ENCODE peak calls at places on chromosomes 6 and 20, in ten cellular contexts. W is heart right ventricle; E is GM06990; G is colonic mucosa; B is epithelial cell of esophagus; A is bronchial epithelial cell; M is CD8-positive, alpha-beta T cell; H is psoas muscle; S is AG10803; O is lung. J is an unnamed sample.
A peak's percentile ranks its signal among the peaks of the same experiment; 100 is the strongest.

GRCh38 chr6:39803872-39804271 is 11.7 kb downstream of the DAAM2 start:
- DNase-seq in B (no peak), G (no peak), O (peak; percentile 4), H (no peak), M (no peak), W (no peak), S (no peak), E (no peak), A (no peak), J (no peak)

GRCh38 chr6:128025478-128025877 is 124.6 kb upstream of the THEMIS start:
- DNase-seq in G (no peak), M (no peak), B (no peak), W (no peak), E (no peak), S (no peak), A (no peak), O (no peak), H (no peak), J (no peak)

GRCh38 chr20:51736947-51737346 is 31.2 kb downstream of the ATP9A start:
- DNase-seq in W (no peak), B (no peak), O (no peak), S (no peak), M (no peak), G (no peak), A (no peak), H (no peak), E (no peak), J (no peak)

GRCh38 chr6:42100029-42100901 is 42.2 kb downstream of the C6orf132 start:
- DNase-seq in S (peak; percentile 53), O (no peak), M (no peak), H (no peak), G (peak; percentile 71), B (peak; percentile 63), W (no peak), A (peak; percentile 56), E (no peak), J (peak; percentile 42)

GRCh38 chr6:56268266-56268665 is 20.9 kb upstream of the COL21A1 start:
- DNase-seq in A (no peak), B (no peak), S (no peak), G (no peak), M (no peak), E (no peak), H (no peak), W (no peak), O (no peak), J (no peak)

GRCh38 chr20:13915244-13915643 is 75.2 kb downstream of the SEL1L2 start:
- DNase-seq in S (no peak), H (no peak), G (no peak), B (no peak), M (no peak), A (no peak), W (no peak), E (no peak), O (no peak), J (no peak)

GRCh38 chr6:147154454-147154853 is 49.8 kb upstream of the STXBP5 start:
- DNase-seq in A (peak; percentile 96), O (no peak), M (no peak), S (peak; percentile 42), G (no peak), H (no peak), B (peak; percentile 92), E (no peak), W (no peak), J (no peak)

GRCh38 chr6:100553243-100553642 is 88.5 kb upstream of the SIM1 start:
- DNase-seq in E (no peak), A (no peak), M (no peak), S (no peak), W (no peak), O (no peak), B (no peak), G (no peak), H (no peak), J (no peak)

GRCh38 chr6:155530219-155530834 is 74.7 kb upstream of the NOX3 start:
- DNase-seq in W (no peak), G (no peak), S (peak; percentile 50), H (no peak), A (peak; percentile 41), M (no peak), B (peak; percentile 55), E (no peak), O (no peak), J (no peak)

GRCh38 chr6:131831392-131831791 is 23.6 kb downstream of the ENPP1 start:
- DNase-seq in S (peak; percentile 64), O (no peak), H (no peak), G (no peak), E (no peak), W (no peak), M (no peak), A (no peak), B (no peak), J (no peak)

DNA sequence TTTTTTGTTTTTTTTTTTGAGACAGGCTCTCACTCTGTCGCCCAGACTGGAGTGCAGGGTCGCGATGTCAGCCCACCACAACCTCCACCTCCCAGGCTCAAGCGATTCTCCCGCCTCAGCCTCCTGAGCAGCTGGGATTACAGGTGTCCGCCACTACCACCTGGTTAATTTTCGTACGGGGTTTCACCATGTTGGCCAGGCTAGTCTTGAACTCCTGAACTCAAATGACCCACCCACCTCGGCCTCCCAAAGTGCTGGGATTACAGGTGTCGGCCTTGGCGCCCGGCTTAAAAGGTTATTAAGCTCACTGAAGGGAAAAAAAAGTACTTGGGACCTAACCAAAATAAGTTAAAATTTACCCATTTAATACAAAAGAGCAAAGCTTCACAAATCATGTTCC is 1.9 kb downstream of the TCFL5 start:
- DNase-seq in W (no peak), M (no peak), E (no peak), O (no peak), A (no peak), S (no peak), B (no peak), G (no peak), H (no peak), J (no peak)
- H3K4me3 ChIP-seq in W (no peak overlapping the region), M (no peak overlapping the region), E (no peak overlapping the region), O (no peak overlapping the region), A (no peak overlapping the region), S (peak overlapping the region; percentile 57), B (no peak overlapping the region), G (no peak overlapping the region), H (no peak overlapping the region), J (no peak overlapping the region)

GRCh38 chr20:21505810-21506530 is 7.9 kb downstream of the NKX2-2 start:
- DNase-seq in S (peak; percentile 29), H (no peak), O (no peak), B (peak; percentile 62), E (no peak), A (no peak), G (peak; percentile 63), W (no peak), M (peak; percentile 69), J (peak; percentile 74)
- H3K4me3 ChIP-seq in S (peak overlapping the region; percentile 55), H (peak overlapping the region; percentile 62), O (no peak overlapping the region), B (peak overlapping the region; percentile 42), E (peak overlapping the region; percentile 57), A (peak overlapping the region; percentile 46), G (peak overlapping the region; percentile 38), W (peak overlapping the region; percentile 35), M (peak overlapping the region; percentile 49), J (no peak overlapping the region)

GRCh38 chr6:133754298-133754697 is 134.6 kb upstream of the TCF21 start:
- DNase-seq in G (no peak), B (no peak), E (no peak), S (no peak), A (no peak), O (no peak), M (no peak), H (no peak), W (no peak), J (no peak)

GRCh38 chr6:133756046-133756445 is 132.9 kb upstream of the TCF21 start:
- DNase-seq in E (no peak), A (no peak), W (no peak), M (no peak), G (no peak), H (no peak), S (peak; percentile 63), O (no peak), B (no peak), J (no peak)

GRCh38 chr6:133748628-133749027 is 140.3 kb upstream of the TCF21 start:
- DNase-seq in B (no peak), O (peak; percentile 39), G (no peak), H (no peak), M (no peak), S (peak; percentile 50), E (no peak), A (no peak), W (no peak), J (no peak)

GRCh38 chr6:133749427-133749826 is 139.5 kb upstream of the TCF21 start:
- DNase-seq in B (no peak), H (no peak), A (no peak), G (no peak), W (no peak), M (no peak), S (no peak), E (no peak), O (peak; percentile 38), J (no peak)

DNA sequence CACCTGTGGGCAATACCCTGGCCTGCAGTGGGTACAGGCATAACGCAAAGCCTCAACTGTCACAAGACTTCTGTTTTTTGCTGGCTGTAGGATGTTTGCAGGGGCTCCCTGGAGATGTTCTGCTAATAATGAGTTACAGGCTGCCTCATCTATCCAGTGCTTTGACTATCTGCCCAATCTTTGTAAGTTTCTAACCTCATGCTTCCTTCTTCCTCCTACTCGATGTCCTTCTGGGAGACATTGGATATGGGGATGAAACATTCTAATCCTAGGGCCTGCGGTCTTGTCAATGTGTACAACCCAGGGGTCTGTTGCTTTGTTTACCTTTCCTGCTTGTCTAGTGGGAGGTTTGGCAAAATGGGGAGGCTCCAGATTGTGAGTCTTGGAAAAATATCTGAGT is 136.8 kb upstream of the TCF21 start:
- DNase-seq in B (no peak), H (no peak), A (no peak), S (no peak), E (no peak), W (no peak), O (no peak), G (no peak), M (no peak), J (no peak)
- H3K4me3 ChIP-seq in B (no peak overlapping the region), H (no peak overlapping the region), A (no peak overlapping the region), S (no peak overlapping the region), E (no peak overlapping the region), W (no peak overlapping the region), O (no peak overlapping the region), G (no peak overlapping the region), M (no peak overlapping the region), J (no peak overlapping the region)

DNA sequence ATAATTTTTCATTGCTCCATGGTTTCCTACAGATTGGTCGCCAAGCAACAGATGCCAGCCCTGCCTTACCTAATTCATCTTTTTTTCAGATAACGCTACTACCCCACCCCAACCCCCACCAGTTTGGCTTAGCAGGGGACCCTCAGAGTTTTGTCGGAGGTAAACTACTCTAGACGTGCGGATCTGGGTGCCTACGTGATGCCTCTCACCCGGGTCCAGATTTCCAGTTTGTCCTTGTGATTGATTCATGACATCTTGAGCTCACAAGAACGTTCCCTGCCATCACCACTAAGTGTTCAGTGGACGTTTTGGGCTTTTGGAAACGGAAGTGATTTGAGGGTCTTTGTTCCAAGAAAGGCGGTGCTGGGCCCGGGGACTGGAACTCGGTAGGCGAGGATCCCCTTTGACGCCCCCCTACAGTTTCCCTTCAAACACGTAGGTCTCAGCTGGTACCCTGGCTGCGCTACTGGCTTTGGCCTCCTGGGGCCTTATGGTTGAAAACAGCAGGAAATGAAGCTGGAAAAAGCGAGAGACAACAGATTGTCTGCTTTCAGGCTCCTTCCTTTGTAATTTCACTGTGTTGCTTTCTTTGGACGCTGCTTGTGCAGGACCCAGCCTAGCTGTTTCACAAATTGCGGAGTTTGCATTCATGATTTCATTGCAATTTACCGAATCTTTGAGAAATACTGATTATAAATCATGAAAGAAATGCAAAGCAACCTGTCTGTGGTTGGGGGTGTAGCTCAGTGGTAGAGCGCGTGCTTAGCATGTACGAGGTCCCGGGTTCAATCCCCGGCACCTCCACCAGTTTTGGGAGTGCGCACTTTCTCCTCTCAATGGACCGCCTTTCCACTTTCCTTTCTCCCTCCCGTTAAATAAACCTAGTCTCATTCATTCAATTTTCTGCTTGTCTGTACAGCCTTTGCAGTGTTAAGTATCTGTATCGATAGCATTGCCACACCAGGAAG is 81.0 kb downstream of the GPX5 start:
- DNase-seq in H (no peak), G (no peak), M (no peak), S (peak; percentile 49), E (peak; percentile 59), B (peak; percentile 74), W (no peak), O (no peak), A (peak; percentile 64), J (no peak)
- H3K4me3 ChIP-seq in H (peak overlapping the region; percentile 22), G (peak overlapping the region; percentile 7), M (peak overlapping the region; percentile 5), S (peak overlapping the region; percentile 48), E (peak overlapping the region; percentile 51), B (peak overlapping the region; percentile 61), W (no peak overlapping the region), O (no peak overlapping the region), A (peak overlapping the region; percentile 34), J (no peak overlapping the region)

J was measured in mucosa of descending colon.